ENCODE peak calls at places on chromosomes 12 and 14, in four cellular contexts. Q is adrenal gland, L is HCT116, E is A549. A is an unnamed sample. For H3K4me1, the result is how much of the 10 kb centered on the place peaks cover.

GRCh38 chr12:49744363-49744885 is 3.1 kb downstream of the TMBIM6 start:
- DNase-seq in L (no peak), Q (no peak), E (no peak), A (no peak)

GRCh38 chr14:85565862-85566296 is 35.9 kb downstream of the FLRT2 start:
- DNase-seq in Q (no peak), E (no peak), L (no peak), A (no peak)

GRCh38 chr12:544142-544541 is 84.4 kb downstream of the B4GALNT3 start:
- DNase-seq in Q (no peak), E (no peak), L (no peak), A (peak)

GRCh38 chr12:133081408-133081806 is 684 bp downstream of the ZNF140 start:
- DNase-seq in E (no peak), Q (peak), L (no peak), A (no peak)

GRCh38 chr14:76235628-76236027 is 83.9 kb downstream of the GPATCH2L start:
- DNase-seq in Q (no peak), L (no peak), E (no peak), A (no peak)

GRCh38 chr14:91341331-91342242 is 76.0 kb downstream of the CCDC88C start:
- DNase-seq in L (no peak), Q (no peak), E (no peak), A (no peak)

GRCh38 chr12:93089805-93090569 is 160.9 kb upstream of the EEA1 start:
- DNase-seq in E (peak), L (peak), Q (no peak), A (no peak)

GRCh38 chr12:50923361-50924130 is 28.8 kb upstream of the HIGD1C start:
- DNase-seq in L (no peak), E (no peak), Q (no peak), A (no peak)

GRCh38 chr12:132148368-132149045 is 4.2 kb downstream of the NOC4L start:
- DNase-seq in L (no peak), E (no peak), Q (no peak), A (no peak)

GRCh38 chr12:89353188-89353822 is 1.0 kb upstream of the DUSP6 start:
- DNase-seq in L (peak), E (peak), Q (peak), A (peak)

GRCh38 chr12:112680993-112681392 is 110.6 kb upstream of the RPH3A start:
- DNase-seq in Q (no peak), L (no peak), E (no peak), A (no peak)

GRCh38 chr14:100045687-100046344 is 19.4 kb upstream of the EVL start:
- DNase-seq in E (no peak), L (no peak), Q (no peak), A (no peak)

DNA sequence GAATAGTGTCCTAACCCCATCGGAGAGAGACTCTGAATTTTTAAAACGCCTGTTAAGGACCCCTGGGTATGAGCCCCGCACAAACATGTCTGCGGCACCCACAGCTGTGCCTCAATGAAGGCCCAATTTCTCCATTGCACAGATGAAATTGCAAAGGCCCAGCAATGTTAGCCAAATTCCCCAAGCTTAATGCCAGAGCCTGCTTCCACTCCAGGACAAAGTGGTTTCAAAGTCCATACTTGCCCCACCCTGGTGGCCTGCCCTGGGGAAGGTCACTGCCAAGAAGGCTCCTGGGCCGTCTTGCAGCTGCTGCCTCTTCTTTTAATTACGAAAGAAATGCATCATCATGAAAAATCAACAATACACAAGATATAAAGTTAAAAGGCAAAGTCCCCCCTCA is 1179.7 kb downstream of the VRK1 start:
- DNase-seq in L (no peak), Q (no peak), E (no peak), A (no peak)
- H3K27ac ChIP-seq in L (no peak), Q (no peak), E (no peak), A (no peak)

GRCh38 chr12:55715833-55716581 is at the start of gene BLOC1S1:
- DNase-seq in L (peak), Q (peak), E (peak), A (peak)
- TF ChIP-seq POLR2A in L (peak), Q (peak), E (peak), A (peak)

GRCh38 chr14:93113678-93114067 is 2.1 kb downstream of the ITPK1 start:
- DNase-seq in E (no peak), L (no peak), Q (no peak), A (no peak)

GRCh38 chr14:93114713-93115068 is 1.0 kb downstream of the ITPK1 start:
- DNase-seq in E (no peak), L (no peak), Q (no peak), A (peak)

GRCh38 chr14:93114068-93114710 is 1.5 kb downstream of the ITPK1 start:
- DNase-seq in L (no peak), E (no peak), Q (no peak), A (no peak)

GRCh38 chr14:93110856-93111419 is 4.8 kb downstream of the ITPK1 start:
- DNase-seq in E (no peak), Q (no peak), L (no peak), A (no peak)

DNA sequence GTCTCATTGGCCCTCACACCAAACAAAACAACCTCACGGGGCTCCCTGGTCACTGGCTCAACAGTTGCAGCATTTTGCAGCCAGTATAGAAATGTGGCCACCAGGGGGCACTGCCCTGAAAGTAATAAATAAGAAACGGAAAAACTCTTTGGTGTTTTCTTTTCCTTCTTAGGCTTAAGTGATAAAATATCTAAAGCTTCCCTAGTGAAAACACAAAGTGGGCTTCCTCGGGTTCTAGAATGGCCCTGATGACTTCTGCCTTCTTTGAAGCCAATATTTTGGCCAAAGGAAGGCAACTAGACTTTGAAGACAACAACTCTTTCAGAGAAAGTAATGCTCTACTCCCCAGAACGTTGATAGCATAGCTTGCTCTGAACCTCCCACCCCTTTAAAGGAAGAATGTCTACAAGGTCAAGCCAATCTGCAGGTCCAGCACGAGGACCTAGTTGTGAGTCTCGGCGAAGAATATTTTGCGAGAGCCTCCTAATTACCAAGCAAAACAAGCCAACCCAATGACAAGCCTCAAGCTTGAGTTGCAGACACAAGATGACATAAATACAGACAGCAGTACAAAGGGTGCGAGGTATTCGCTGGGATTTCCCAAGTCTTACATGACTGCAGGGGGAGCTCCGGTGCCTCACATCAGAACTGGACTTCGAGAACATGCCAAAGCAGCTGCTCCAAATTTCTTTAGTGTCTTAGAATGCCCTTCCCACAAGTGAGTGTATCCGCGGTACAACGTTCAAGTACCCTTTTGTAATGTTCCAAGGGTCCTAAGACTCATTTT is 2.6 kb downstream of the ITPK1 start:
- DNase-seq in L (peak), E (peak), Q (peak), A (peak)
- H3K4me1 ChIP-seq in L (under half), E (under half), Q (under half), A (half or more)

GRCh38 chr14:50400461-50400860 is 3.8 kb upstream of the CDKL1 start:
- DNase-seq in E (no peak), Q (no peak), L (no peak), A (no peak)

GRCh38 chr14:50402965-50403364 is 6.3 kb upstream of the CDKL1 start:
- DNase-seq in L (no peak), Q (no peak), E (no peak), A (no peak)

GRCh38 chr14:50399251-50400032 is 2.8 kb upstream of the CDKL1 start:
- DNase-seq in L (peak), E (peak), Q (no peak), A (no peak)

GRCh38 chr14:50407089-50407813 is 10.6 kb upstream of the CDKL1 start:
- DNase-seq in L (no peak), Q (no peak), E (no peak), A (no peak)

DNA sequence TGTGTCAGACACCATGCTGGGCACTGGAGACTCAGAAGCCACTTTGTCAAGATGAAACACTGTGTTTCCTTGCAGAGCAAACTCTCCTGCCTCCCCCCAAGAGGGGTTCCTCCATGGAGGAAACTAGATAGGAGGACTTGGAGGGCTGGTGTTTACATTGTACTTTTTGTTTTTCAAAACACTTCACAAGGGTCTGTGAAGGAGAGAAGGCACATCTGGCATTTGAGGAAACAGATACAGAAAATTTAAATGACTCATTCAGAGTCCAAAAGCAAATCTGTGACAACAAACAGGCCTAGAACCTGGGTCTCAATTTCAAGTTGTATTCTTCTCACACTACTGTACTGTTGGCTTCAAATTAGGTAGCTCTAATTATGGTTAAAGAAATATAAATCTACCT is 6.8 kb upstream of the CDKL1 start:
- DNase-seq in Q (no peak), L (no peak), E (no peak), A (no peak)
- H3K27ac ChIP-seq in Q (no peak), L (no peak), E (no peak), A (no peak)

DNA sequence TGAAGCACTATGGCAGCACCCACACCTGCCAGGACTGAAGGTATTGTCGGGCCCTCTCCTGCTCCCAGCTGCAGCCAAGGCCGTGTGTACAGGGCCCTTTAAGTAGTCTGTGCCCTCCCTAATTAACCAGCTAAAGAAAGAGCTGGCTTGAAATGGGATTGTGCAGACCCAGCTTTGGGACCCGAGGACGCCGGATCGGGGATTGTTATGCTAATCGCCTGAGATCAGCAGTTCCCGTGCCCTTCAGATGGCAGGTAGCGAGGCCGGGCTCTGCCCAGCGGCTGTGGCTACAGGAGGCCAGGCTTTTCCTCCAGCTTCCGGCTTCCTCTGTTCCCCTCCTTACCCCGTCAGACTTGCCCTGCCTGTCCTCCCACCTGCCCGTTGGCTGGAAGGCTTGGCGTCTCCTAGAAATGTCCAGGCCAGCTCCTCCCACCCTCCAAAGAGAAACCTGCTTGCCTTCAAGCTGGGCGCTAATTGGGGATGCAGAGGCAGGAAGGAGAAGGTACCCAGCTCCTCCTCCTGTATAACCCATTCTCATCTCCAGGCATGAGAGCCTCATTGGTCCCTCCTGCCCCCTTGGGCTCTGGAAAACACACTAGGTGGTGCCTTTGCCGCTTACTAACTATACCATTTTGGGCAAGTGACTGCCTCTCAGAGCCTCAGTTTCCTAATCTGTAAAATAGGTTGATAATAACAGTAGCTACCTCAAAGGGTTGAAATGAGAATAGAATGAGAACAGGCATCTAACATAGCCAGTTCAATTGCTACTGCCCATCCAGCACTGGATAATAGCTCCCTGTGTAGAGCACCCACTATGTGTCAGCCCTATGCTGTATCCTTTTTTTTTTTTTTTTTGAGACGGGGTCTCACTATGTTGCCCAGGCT is 25.8 kb upstream of the MSI1 start:
- DNase-seq in Q (no peak), E (no peak), L (no peak), A (no peak)
- TF ChIP-seq POLR2A in Q (no peak), E (no peak), L (no peak), A (no peak)

GRCh38 chr12:47818701-47819543 is 781 bp downstream of the HDAC7 start:
- DNase-seq in L (no peak), Q (peak), E (peak), A (peak)

GRCh38 chr12:47819544-47819901 is 180 bp downstream of the HDAC7 start:
- DNase-seq in L (no peak), E (no peak), Q (no peak), A (no peak)

GRCh38 chr12:47817272-47818006 is 2.3 kb downstream of the HDAC7 start:
- DNase-seq in Q (no peak), L (no peak), E (no peak), A (no peak)

GRCh38 chr12:47818007-47818376 is 1.7 kb downstream of the HDAC7 start:
- DNase-seq in L (no peak), Q (no peak), E (no peak), A (no peak)

GRCh38 chr12:47818382-47818700 is 1.4 kb downstream of the HDAC7 start:
- DNase-seq in L (no peak), E (no peak), Q (no peak), A (no peak)
- H3K4me1 ChIP-seq in L (under half), E (half or more), Q (half or more), A (half or more)

GRCh38 chr14:77722301-77722700 is 14.4 kb downstream of the SLIRP start:
- DNase-seq in Q (no peak), E (no peak), L (no peak), A (no peak)

GRCh38 chr14:77721437-77721836 is 13.5 kb downstream of the SLIRP start:
- DNase-seq in L (no peak), Q (no peak), E (no peak), A (no peak)

GRCh38 chr14:77714926-77715325 is 7.0 kb downstream of the SLIRP start:
- DNase-seq in L (no peak), Q (no peak), E (no peak), A (no peak)

GRCh38 chr14:77717608-77718305 is 9.9 kb downstream of the SLIRP start:
- DNase-seq in E (no peak), Q (no peak), L (no peak), A (no peak)
- H3K27ac ChIP-seq in E (no peak), Q (no peak), L (no peak), A (no peak)

DNA sequence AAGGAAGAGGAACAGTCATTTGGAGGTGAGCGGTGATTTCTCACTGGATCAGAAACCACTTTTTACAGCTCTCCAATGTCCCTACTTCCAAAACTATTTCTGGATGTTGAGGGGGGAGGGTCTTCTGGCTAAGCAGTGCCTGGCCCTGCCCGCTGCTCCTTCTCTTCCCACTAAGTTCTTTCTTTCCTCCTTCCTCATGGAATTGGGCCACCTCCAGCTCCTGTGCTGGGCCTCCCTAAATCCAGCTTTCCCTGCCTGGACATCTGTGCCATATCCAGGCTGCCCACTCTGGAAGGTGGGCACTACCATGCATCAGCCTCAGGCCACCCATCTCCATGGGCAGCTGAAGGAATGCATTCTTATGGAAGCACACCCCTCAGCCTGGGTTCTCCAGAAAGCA is 11.5 kb downstream of the DHRS2 start:
- DNase-seq in L (no peak), Q (no peak), E (no peak), A (no peak)
- TF ChIP-seq POLR2A in L (no peak), Q (no peak), E (no peak), A (no peak)

A was measured in heart left ventricle.